ENCODE peak calls at places on chromosomes 4 and X, in six cellular contexts. N is gastrocnemius medialis, U is Peyer's patch, O is dermis blood vessel endothelial cell, A is substantia nigra, P is M059J. B is an unnamed sample.
A peak's percentile ranks its signal among the peaks of the same experiment; 100 is the strongest.

GRCh38 chr4:38857354-38858096 is 908 bp upstream of the TLR6 start:
- DNase-seq in N (no peak), U (peak; percentile 81), O (peak; percentile 81), A (peak; percentile 7), P (peak; percentile 93), B (peak; percentile 92)

GRCh38 chr4:8362483-8362882 is 78.0 kb downstream of the ACOX3 start:
- DNase-seq in N (no peak), U (no peak), O (no peak), A (no peak), P (peak; percentile 98), B (peak; percentile 56)

GRCh38 chrX:45479196-45479834 is 278.6 kb upstream of the DIPK2B start:
- DNase-seq in N (no peak), U (no peak), O (peak; percentile 65), A (no peak), P (peak; percentile 93), B (peak; percentile 89)

GRCh38 chr4:3372933-3373465 is 68.8 kb upstream of the HGFAC start:
- DNase-seq in N (peak; percentile 26), U (peak; percentile 91), O (no peak), A (peak; percentile 62), P (no peak), B (no peak)

GRCh38 chr4:10656988-10657387 is 27.6 kb downstream of the CLNK start:
- DNase-seq in N (no peak), U (no peak), O (peak; percentile 25), A (no peak), P (peak; percentile 70), B (peak; percentile 81)

GRCh38 chr4:84634961-84635360 is 52.0 kb downstream of the CDS1 start:
- DNase-seq in N (no peak), U (no peak), O (no peak), A (no peak), P (no peak), B (peak; percentile 49)

GRCh38 chrX:111483140-111483539 is 28.3 kb upstream of the SERTM2 start:
- DNase-seq in N (no peak), U (no peak), O (no peak), A (no peak), P (no peak), B (no peak)

GRCh38 chrX:101550825-101551767 is 749 bp downstream of the ARMCX1 start:
- DNase-seq in N (no peak), U (no peak), O (peak; percentile 59), A (peak; percentile 42), P (peak; percentile 51), B (peak; percentile 4)

GRCh38 chr4:152246659-152247058 is 289.2 kb downstream of the FBXW7 start:
- DNase-seq in N (no peak), U (no peak), O (no peak), A (no peak), P (no peak), B (no peak)

GRCh38 chrX:64350521-64350920 is 44.7 kb downstream of the MTMR8 start:
- DNase-seq in N (no peak), U (no peak), O (no peak), A (no peak), P (no peak), B (no peak)

GRCh38 chr4:168659971-168660465 is 163.2 kb downstream of the PALLD start:
- DNase-seq in N (no peak), U (no peak), O (no peak), A (no peak), P (no peak), B (no peak)